ENCODE peak calls at places on chromosomes 11 and 22, in eight cellular contexts. Y, Q, J, W, V, M, X and Z are unnamed samples.

GRCh38 chr22:35053060-35053835 is 12.7 kb upstream of the ISX start:
- DNase-seq in Y (no peak), Q (no peak), J (no peak), W (no peak), V (no peak), M (no peak), X (no peak), Z (no peak)

GRCh38 chr11:121591405-121592033 is 138.8 kb upstream of the SORL1-AS1 start:
- DNase-seq in Y (peak; percentile 81), Q (peak; percentile 64), J (no peak), W (peak; percentile 74), V (no peak), M (peak; percentile 70), X (peak; percentile 82), Z (peak; percentile 79)

GRCh38 chr11:78860720-78861422 is 286.2 kb upstream of the NARS2 start:
- DNase-seq in Y (peak; percentile 68), Q (no peak), J (no peak), W (no peak), V (no peak), M (peak; percentile 15), X (no peak), Z (no peak)

GRCh38 chr11:75365711-75366181 is 14.3 kb upstream of the ARRB1 start:
- DNase-seq in Y (no peak), Q (no peak), J (no peak), W (no peak), V (no peak), M (no peak), X (no peak), Z (no peak)

GRCh38 chr22:39256979-39257378 is 12.2 kb upstream of the PDGFB start:
- DNase-seq in Y (no peak), Q (no peak), J (no peak), W (no peak), V (no peak), M (no peak), X (no peak), Z (no peak)

GRCh38 chr22:44693756-44694155 is 8.2 kb upstream of the PRR5 start:
- DNase-seq in Y (no peak), Q (no peak), J (no peak), W (no peak), V (no peak), M (no peak), X (no peak), Z (no peak)

GRCh38 chr11:1963864-1964263 is 16.7 kb downstream of the MRPL23 start:
- DNase-seq in Y (no peak), Q (no peak), J (peak; percentile 24), W (peak; percentile 47), V (no peak), M (no peak), X (no peak), Z (no peak)

GRCh38 chr22:23251445-23252093 is 71.3 kb downstream of the BCR start:
- DNase-seq in Y (no peak), Q (peak; percentile 12), J (no peak), W (no peak), V (no peak), M (peak; percentile 93), X (no peak), Z (no peak)

GRCh38 chr11:35077709-35078695 is 61.0 kb upstream of the CD44 start:
- DNase-seq in Y (no peak), Q (peak; percentile 42), J (no peak), W (no peak), V (no peak), M (no peak), X (peak; percentile 88), Z (no peak)

GRCh38 chr11:121063728-121064127 is 37.3 kb upstream of the TECTA start:
- DNase-seq in Y (no peak), Q (no peak), J (no peak), W (no peak), V (no peak), M (peak; percentile 17), X (no peak), Z (no peak)

GRCh38 chr11:78641541-78641940 is 66.9 kb upstream of the NARS2 start:
- DNase-seq in Y (no peak), Q (no peak), J (no peak), W (no peak), V (no peak), M (no peak), X (no peak), Z (no peak)

GRCh38 chr11:63909621-63910506 is 7.1 kb downstream of the RCOR2 start:
- DNase-seq in Y (peak; percentile 80), Q (no peak), J (no peak), W (no peak), V (no peak), M (no peak), X (no peak), Z (no peak)

GRCh38 chr11:79926707-79927106 is 485.9 kb upstream of the TENM4 start:
- DNase-seq in Y (no peak), Q (no peak), J (no peak), W (no peak), V (no peak), M (no peak), X (no peak), Z (no peak)

GRCh38 chr11:125569913-125570621 is 790 bp downstream of the EI24 start:
- DNase-seq in Y (no peak), Q (no peak), J (no peak), W (no peak), V (no peak), M (no peak), X (no peak), Z (no peak)

GRCh38 chr11:11163256-11163655 is 189.8 kb downstream of the CSNK2A3 start:
- DNase-seq in Y (no peak), Q (peak; percentile 10), J (no peak), W (no peak), V (no peak), M (peak; percentile 50), X (no peak), Z (no peak)

GRCh38 chr11:112163875-112164521 is at the start of gene IL18:
- DNase-seq in Y (peak; percentile 57), Q (peak; percentile 78), J (no peak), W (peak; percentile 68), V (no peak), M (peak; percentile 29), X (no peak), Z (no peak)

GRCh38 chr11:85951049-85951405 is 95.8 kb downstream of the CCDC83 start:
- DNase-seq in Y (no peak), Q (no peak), J (no peak), W (no peak), V (no peak), M (no peak), X (no peak), Z (no peak)

GRCh38 chr11:85953491-85954143 is 98.4 kb downstream of the CCDC83 start:
- DNase-seq in Y (no peak), Q (no peak), J (no peak), W (no peak), V (no peak), M (peak; percentile 18), X (no peak), Z (no peak)

GRCh38 chr11:85950317-85951048 is 95.3 kb downstream of the CCDC83 start:
- DNase-seq in Y (no peak), Q (no peak), J (no peak), W (no peak), V (no peak), M (no peak), X (no peak), Z (no peak)

GRCh38 chr11:85949798-85950197 is 94.6 kb downstream of the CCDC83 start:
- DNase-seq in Y (no peak), Q (no peak), J (no peak), W (no peak), V (no peak), M (no peak), X (no peak), Z (no peak)

GRCh38 chr11:85951428-85952107 is 96.4 kb downstream of the CCDC83 start:
- DNase-seq in Y (no peak), Q (no peak), J (no peak), W (no peak), V (no peak), M (no peak), X (no peak), Z (no peak)
- TF ChIP-seq POLR2AphosphoS5 in Y (no peak), Q (no peak), J (no peak), W (no peak), V (no peak), M (no peak), X (no peak), Z (no peak)

DNA sequence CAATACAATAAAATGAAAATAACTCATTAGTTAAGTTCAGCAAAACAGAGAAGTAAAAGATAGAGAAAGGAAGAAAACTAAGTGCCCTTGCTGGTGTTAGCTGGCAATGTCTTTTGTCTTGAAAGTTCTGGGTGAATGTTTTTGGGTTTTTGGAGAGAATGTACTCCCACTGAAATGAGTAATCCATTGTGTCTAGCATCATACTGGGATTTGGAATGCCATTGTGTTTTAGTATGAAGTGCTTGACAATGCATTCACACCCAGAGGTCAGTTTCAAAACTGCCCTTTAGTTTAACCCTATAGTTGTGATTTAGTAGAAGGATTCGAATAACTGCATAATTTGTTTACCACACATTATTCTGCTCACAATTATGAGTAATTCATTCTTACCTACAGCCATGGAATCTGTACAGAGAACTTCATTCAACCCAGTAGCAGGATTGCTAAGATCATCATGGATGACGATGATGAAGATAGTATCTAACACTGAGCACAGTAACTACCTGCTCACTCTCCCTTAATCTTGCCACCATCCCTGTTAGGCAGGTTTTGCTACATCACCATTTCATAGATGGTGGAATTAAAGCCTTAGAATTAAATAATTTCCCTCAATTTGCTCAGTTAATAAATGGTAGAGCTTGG is 33.9 kb downstream of the MAML2 start:
- DNase-seq in Y (no peak), Q (no peak), J (no peak), W (no peak), V (no peak), M (no peak), X (no peak), Z (no peak)
- H3K4me1 ChIP-seq in Y (peaks cover 10% of the 10 kb centered on the region), Q (peaks cover 58% of the 10 kb centered on the region), J (peaks cover 74% of the 10 kb centered on the region), W (no peaks in the 10 kb centered on the region), V (peaks cover 85% of the 10 kb centered on the region), M (peaks cover 8% of the 10 kb centered on the region), X (peaks cover under 1% of the 10 kb centered on the region), Z (peaks cover 6% of the 10 kb centered on the region)

GRCh38 chr11:14520086-14520901 is at the start of gene PSMA1:
- DNase-seq in Y (peak; percentile 91), Q (peak; percentile 89), J (peak; percentile 98), W (peak; percentile 97), V (peak; percentile 95), M (peak; percentile 82), X (peak; percentile 76), Z (peak; percentile 94)
- TF ChIP-seq CTCF in Y (no peak), Q (no peak), J (peak; percentile 32), W (peak; percentile 44), V (peak; percentile 32), M (no peak), X (no peak), Z (peak; percentile 36)

GRCh38 chr11:76808158-76808557 is 25.0 kb downstream of the TSKU start:
- DNase-seq in Y (no peak), Q (no peak), J (peak; percentile 44), W (no peak), V (peak; percentile 79), M (no peak), X (no peak), Z (no peak)

GRCh38 chr11:76808996-76809395 is 25.8 kb downstream of the TSKU start:
- DNase-seq in Y (no peak), Q (no peak), J (peak; percentile 40), W (no peak), V (peak; percentile 58), M (no peak), X (no peak), Z (no peak)

GRCh38 chr11:76806608-76807205 is 23.6 kb downstream of the TSKU start:
- DNase-seq in Y (no peak), Q (no peak), J (peak; percentile 18), W (no peak), V (peak; percentile 27), M (no peak), X (no peak), Z (no peak)

GRCh38 chr11:76806131-76806530 is 23.0 kb downstream of the TSKU start:
- DNase-seq in Y (peak; percentile 43), Q (no peak), J (peak; percentile 76), W (no peak), V (peak; percentile 86), M (no peak), X (no peak), Z (no peak)

GRCh38 chr11:76807206-76807875 is 24.2 kb downstream of the TSKU start:
- DNase-seq in Y (peak; percentile 98), Q (no peak), J (peak; percentile 97), W (peak; percentile 91), V (peak; percentile 90), M (peak; percentile 85), X (no peak), Z (peak; percentile 88)
- TF ChIP-seq POLR2AphosphoS5 in Y (no peak), Q (peak; percentile 24), J (peak; percentile 84), W (no peak), V (no peak), M (no peak), X (no peak), Z (peak; percentile 40)